ENCODE peak calls at places on chromosomes 3 and 15, in six cellular contexts. One of them, this sample, is unnamed.

GRCh38 chr15:78840661-78841060 is 29.4 kb upstream of the ADAMTS7 start:
- DNase-seq in right lobe of liver: no peak
- DNase-seq in AG04450: no peak
- DNase-seq in psoas muscle: no peak
- DNase-seq in colonic mucosa: no peak
- DNase-seq in fibroblast of the aortic adventitia: no peak
- DNase-seq in this sample: no peak

GRCh38 chr3:8371085-8371551 is 130.5 kb upstream of the LMCD1 start:
- DNase-seq in psoas muscle: no peak
- DNase-seq in AG04450: no peak
- DNase-seq in fibroblast of the aortic adventitia: peak
- DNase-seq in colonic mucosa: no peak
- DNase-seq in right lobe of liver: no peak
- DNase-seq in this sample: peak

GRCh38 chr15:53830707-53831386 is 71.4 kb upstream of the WDR72 start:
- DNase-seq in right lobe of liver: no peak
- DNase-seq in psoas muscle: no peak
- DNase-seq in colonic mucosa: peak
- DNase-seq in AG04450: no peak
- DNase-seq in fibroblast of the aortic adventitia: no peak
- DNase-seq in this sample: no peak

GRCh38 chr15:97425596-97425995 is 534.9 kb upstream of the ARRDC4 start:
- DNase-seq in right lobe of liver: no peak
- DNase-seq in AG04450: no peak
- DNase-seq in fibroblast of the aortic adventitia: no peak
- DNase-seq in colonic mucosa: no peak
- DNase-seq in psoas muscle: no peak
- DNase-seq in this sample: no peak

GRCh38 chr3:109355625-109356441 is 18.5 kb upstream of the DPPA4 start:
- DNase-seq in psoas muscle: no peak
- DNase-seq in fibroblast of the aortic adventitia: no peak
- DNase-seq in AG04450: no peak
- DNase-seq in right lobe of liver: peak
- DNase-seq in colonic mucosa: no peak
- DNase-seq in this sample: no peak

GRCh38 chr15:79311901-79312553 is 1.1 kb downstream of the TMED3 start:
- DNase-seq in psoas muscle: no peak
- DNase-seq in colonic mucosa: no peak
- DNase-seq in AG04450: no peak
- DNase-seq in right lobe of liver: no peak
- DNase-seq in fibroblast of the aortic adventitia: peak
- DNase-seq in this sample: no peak

GRCh38 chr3:134374791-134375541 is 719 bp upstream of the AMOTL2 start:
- DNase-seq in fibroblast of the aortic adventitia: no peak
- DNase-seq in colonic mucosa: peak
- DNase-seq in psoas muscle: peak
- DNase-seq in AG04450: no peak
- DNase-seq in right lobe of liver: peak
- DNase-seq in this sample: no peak

GRCh38 chr15:39792025-39792893 is 9.6 kb upstream of the FSIP1 start:
- DNase-seq in fibroblast of the aortic adventitia: no peak
- DNase-seq in right lobe of liver: no peak
- DNase-seq in psoas muscle: no peak
- DNase-seq in AG04450: no peak
- DNase-seq in colonic mucosa: no peak
- DNase-seq in this sample: no peak

GRCh38 chr3:168285506-168285905 is 189.8 kb upstream of the GOLIM4 start:
- DNase-seq in AG04450: no peak
- DNase-seq in fibroblast of the aortic adventitia: no peak
- DNase-seq in colonic mucosa: no peak
- DNase-seq in psoas muscle: no peak
- DNase-seq in right lobe of liver: no peak
- DNase-seq in this sample: no peak

GRCh38 chr3:90080988-90081387 is 973.6 kb downstream of the EPHA3 start:
- DNase-seq in fibroblast of the aortic adventitia: no peak
- DNase-seq in right lobe of liver: no peak
- DNase-seq in AG04450: no peak
- DNase-seq in psoas muscle: no peak
- DNase-seq in colonic mucosa: no peak
- DNase-seq in this sample: no peak

GRCh38 chr3:42710323-42711021 is 7.9 kb upstream of the HHATL start:
- DNase-seq in psoas muscle: peak
- DNase-seq in fibroblast of the aortic adventitia: no peak
- DNase-seq in right lobe of liver: no peak
- DNase-seq in colonic mucosa: no peak
- DNase-seq in AG04450: no peak
- DNase-seq in this sample: no peak

GRCh38 chr3:111809196-111809595 is 49.9 kb upstream of the PHLDB2 start:
- DNase-seq in psoas muscle: no peak
- DNase-seq in AG04450: no peak
- DNase-seq in colonic mucosa: no peak
- DNase-seq in right lobe of liver: no peak
- DNase-seq in fibroblast of the aortic adventitia: peak
- DNase-seq in this sample: peak

GRCh38 chr15:34014556-34014955 is 24.4 kb downstream of the AVEN start:
- DNase-seq in right lobe of liver: no peak
- DNase-seq in psoas muscle: no peak
- DNase-seq in fibroblast of the aortic adventitia: no peak
- DNase-seq in AG04450: no peak
- DNase-seq in colonic mucosa: no peak
- DNase-seq in this sample: peak

GRCh38 chr3:160928183-160928718 is 172.2 kb downstream of the PPM1L start:
- DNase-seq in psoas muscle: no peak
- DNase-seq in AG04450: no peak
- DNase-seq in fibroblast of the aortic adventitia: no peak
- DNase-seq in colonic mucosa: no peak
- DNase-seq in right lobe of liver: no peak
- DNase-seq in this sample: no peak

GRCh38 chr15:75460646-75461045 is 9.2 kb upstream of the SIN3A start:
- DNase-seq in colonic mucosa: peak
- DNase-seq in psoas muscle: no peak
- DNase-seq in fibroblast of the aortic adventitia: no peak
- DNase-seq in right lobe of liver: no peak
- DNase-seq in AG04450: no peak
- DNase-seq in this sample: no peak

GRCh38 chr3:102195198-102195948 is 239.4 kb upstream of the ZPLD1 start:
- DNase-seq in right lobe of liver: peak
- DNase-seq in colonic mucosa: peak
- DNase-seq in psoas muscle: no peak
- DNase-seq in AG04450: no peak
- DNase-seq in fibroblast of the aortic adventitia: no peak
- DNase-seq in this sample: no peak

GRCh38 chr15:89177633-89178306 is 43.6 kb downstream of the RLBP1 start:
- DNase-seq in right lobe of liver: no peak
- DNase-seq in fibroblast of the aortic adventitia: peak
- DNase-seq in psoas muscle: peak
- DNase-seq in colonic mucosa: peak
- DNase-seq in AG04450: peak
- DNase-seq in this sample: peak

GRCh38 chr3:50583897-50584296 is 14.6 kb downstream of the HEMK1 start:
- DNase-seq in AG04450: no peak
- DNase-seq in psoas muscle: peak
- DNase-seq in colonic mucosa: no peak
- DNase-seq in right lobe of liver: peak
- DNase-seq in fibroblast of the aortic adventitia: no peak
- DNase-seq in this sample: no peak

GRCh38 chr3:122146466-122146865 is 37.0 kb upstream of the CASR start:
- DNase-seq in colonic mucosa: no peak
- DNase-seq in right lobe of liver: no peak
- DNase-seq in AG04450: no peak
- DNase-seq in fibroblast of the aortic adventitia: no peak
- DNase-seq in psoas muscle: no peak
- DNase-seq in this sample: no peak

GRCh38 chr3:152258448-152259302 is 10.1 kb upstream of the MBNL1 start:
- DNase-seq in right lobe of liver: peak
- DNase-seq in colonic mucosa: no peak
- DNase-seq in AG04450: peak
- DNase-seq in fibroblast of the aortic adventitia: peak
- DNase-seq in psoas muscle: peak
- DNase-seq in this sample: peak

GRCh38 chr3:39808467-39809180 is 785 bp upstream of the MYRIP start:
- DNase-seq in colonic mucosa: peak
- DNase-seq in psoas muscle: no peak
- DNase-seq in AG04450: no peak
- DNase-seq in fibroblast of the aortic adventitia: peak
- DNase-seq in right lobe of liver: peak
- DNase-seq in this sample: peak

GRCh38 chr3:141227752-141228151 is 3.9 kb upstream of the PXYLP1 start:
- DNase-seq in psoas muscle: no peak
- DNase-seq in right lobe of liver: no peak
- DNase-seq in colonic mucosa: no peak
- DNase-seq in fibroblast of the aortic adventitia: peak
- DNase-seq in AG04450: peak
- DNase-seq in this sample: peak

GRCh38 chr15:78455749-78456148 is 17.7 kb downstream of the IREB2 start:
- DNase-seq in psoas muscle: peak
- DNase-seq in right lobe of liver: no peak
- DNase-seq in fibroblast of the aortic adventitia: no peak
- DNase-seq in colonic mucosa: no peak
- DNase-seq in AG04450: no peak
- DNase-seq in this sample: no peak

GRCh38 chr15:23877502-23878412 is 190.7 kb upstream of the NDN start:
- DNase-seq in psoas muscle: peak
- DNase-seq in colonic mucosa: peak
- DNase-seq in fibroblast of the aortic adventitia: no peak
- DNase-seq in right lobe of liver: peak
- DNase-seq in AG04450: no peak
- DNase-seq in this sample: peak

GRCh38 chr3:55523471-55523870 is 36.4 kb upstream of the WNT5A start:
- DNase-seq in fibroblast of the aortic adventitia: no peak
- DNase-seq in psoas muscle: no peak
- DNase-seq in AG04450: no peak
- DNase-seq in colonic mucosa: no peak
- DNase-seq in right lobe of liver: no peak
- DNase-seq in this sample: no peak

GRCh38 chr3:169911272-169911671 is at the start of gene SAMD7:
- DNase-seq in fibroblast of the aortic adventitia: no peak
- DNase-seq in right lobe of liver: no peak
- DNase-seq in AG04450: no peak
- DNase-seq in colonic mucosa: no peak
- DNase-seq in psoas muscle: no peak
- DNase-seq in this sample: no peak

DNA sequence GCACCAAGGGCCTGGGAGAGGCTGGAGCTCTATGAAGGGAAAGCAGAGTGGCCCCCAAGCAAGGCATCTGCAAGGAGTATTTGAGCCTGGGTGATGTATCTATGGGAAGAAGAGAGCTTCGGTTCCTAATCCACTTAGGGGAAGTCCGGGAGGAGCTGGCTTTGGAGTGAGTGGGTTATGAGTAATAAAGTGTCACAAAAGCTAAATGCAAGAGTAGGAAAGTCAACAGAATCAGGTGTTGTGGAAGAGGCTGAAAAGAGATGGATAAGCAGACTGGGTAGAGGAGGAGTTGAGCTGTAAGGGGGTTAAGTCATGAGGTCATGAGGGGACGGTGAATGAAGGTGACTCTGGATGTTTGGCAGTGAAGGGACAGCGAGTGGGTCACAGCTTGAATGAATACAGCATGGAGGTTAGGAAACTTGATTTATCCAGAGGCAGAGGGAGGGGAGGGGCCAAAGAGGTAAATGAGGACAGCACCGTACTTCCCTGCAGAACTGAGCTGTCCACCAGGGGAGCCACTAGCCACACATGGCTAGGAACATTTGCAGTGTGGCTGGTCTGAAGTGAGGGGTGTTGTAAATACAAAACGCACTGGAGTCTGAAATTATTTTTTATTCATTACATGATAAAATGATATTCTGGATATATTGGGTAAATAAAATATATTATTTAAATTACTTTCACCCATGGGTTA is 83.3 kb downstream of the ADCY5 start:
- DNase-seq in AG04450: no peak
- DNase-seq in psoas muscle: no peak
- DNase-seq in fibroblast of the aortic adventitia: no peak
- DNase-seq in colonic mucosa: no peak
- DNase-seq in right lobe of liver: no peak
- DNase-seq in this sample: peak
- TF ChIP-seq CTCF in AG04450: peak
- TF ChIP-seq CTCF in psoas muscle: peak
- TF ChIP-seq CTCF in fibroblast of the aortic adventitia: peak
- TF ChIP-seq CTCF in colonic mucosa: peak
- TF ChIP-seq CTCF in right lobe of liver: peak
- TF ChIP-seq CTCF in this sample: peak

GRCh38 chr3:119033393-119034255 is 1.0 kb downstream of the IGSF11 start:
- DNase-seq in right lobe of liver: no peak
- DNase-seq in colonic mucosa: no peak
- DNase-seq in fibroblast of the aortic adventitia: no peak
- DNase-seq in AG04450: no peak
- DNase-seq in psoas muscle: no peak
- DNase-seq in this sample: no peak
- TF ChIP-seq CTCF in right lobe of liver: no peak
- TF ChIP-seq CTCF in colonic mucosa: no peak
- TF ChIP-seq CTCF in fibroblast of the aortic adventitia: no peak
- TF ChIP-seq CTCF in AG04450: no peak
- TF ChIP-seq CTCF in psoas muscle: no peak
- TF ChIP-seq CTCF in this sample: no peak

DNA sequence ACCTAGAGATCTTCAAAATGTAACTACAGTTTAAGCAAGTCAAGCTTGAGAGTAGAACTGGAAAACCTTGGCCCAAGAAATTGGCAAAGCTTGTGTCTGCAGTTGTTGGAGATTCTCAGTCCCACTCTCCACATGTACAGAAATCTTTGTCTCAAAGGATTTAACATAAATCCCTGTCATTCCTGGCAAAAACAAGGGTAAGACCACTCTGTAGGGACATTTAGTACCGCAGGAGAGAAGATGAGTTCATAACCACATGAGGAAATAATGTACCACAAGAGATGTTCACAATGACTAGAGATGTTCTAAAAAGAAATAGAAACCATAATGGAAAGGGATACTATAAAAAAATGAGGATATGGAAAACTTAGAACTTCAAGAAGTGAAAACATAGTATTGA is 73.7 kb downstream of the RAB7A start:
- DNase-seq in colonic mucosa: no peak
- DNase-seq in AG04450: no peak
- DNase-seq in psoas muscle: no peak
- DNase-seq in right lobe of liver: no peak
- DNase-seq in fibroblast of the aortic adventitia: no peak
- DNase-seq in this sample: no peak
- TF ChIP-seq CTCF in colonic mucosa: no peak
- TF ChIP-seq CTCF in AG04450: no peak
- TF ChIP-seq CTCF in psoas muscle: no peak
- TF ChIP-seq CTCF in right lobe of liver: no peak
- TF ChIP-seq CTCF in fibroblast of the aortic adventitia: no peak
- TF ChIP-seq CTCF in this sample: no peak

GRCh38 chr3:71207632-71208031 is 375.9 kb downstream of the FOXP1 start:
- DNase-seq in psoas muscle: no peak
- DNase-seq in AG04450: no peak
- DNase-seq in right lobe of liver: peak
- DNase-seq in colonic mucosa: no peak
- DNase-seq in fibroblast of the aortic adventitia: no peak
- DNase-seq in this sample: no peak

GRCh38 chr3:71211083-71211482 is 372.4 kb downstream of the FOXP1 start:
- DNase-seq in fibroblast of the aortic adventitia: no peak
- DNase-seq in psoas muscle: no peak
- DNase-seq in colonic mucosa: no peak
- DNase-seq in AG04450: no peak
- DNase-seq in right lobe of liver: no peak
- DNase-seq in this sample: no peak

GRCh38 chr3:71208273-71209095 is 375.0 kb downstream of the FOXP1 start:
- DNase-seq in fibroblast of the aortic adventitia: peak
- DNase-seq in AG04450: no peak
- DNase-seq in right lobe of liver: no peak
- DNase-seq in psoas muscle: no peak
- DNase-seq in colonic mucosa: peak
- DNase-seq in this sample: peak

GRCh38 chr3:71206821-71207220 is 376.7 kb downstream of the FOXP1 start:
- DNase-seq in right lobe of liver: no peak
- DNase-seq in fibroblast of the aortic adventitia: no peak
- DNase-seq in AG04450: no peak
- DNase-seq in psoas muscle: no peak
- DNase-seq in colonic mucosa: no peak
- DNase-seq in this sample: no peak

GRCh38 chr3:71210257-71211002 is 373.1 kb downstream of the FOXP1 start:
- DNase-seq in right lobe of liver: peak
- DNase-seq in colonic mucosa: no peak
- DNase-seq in fibroblast of the aortic adventitia: peak
- DNase-seq in AG04450: no peak
- DNase-seq in psoas muscle: no peak
- DNase-seq in this sample: peak
- TF ChIP-seq CTCF in right lobe of liver: no peak
- TF ChIP-seq CTCF in colonic mucosa: no peak
- TF ChIP-seq CTCF in fibroblast of the aortic adventitia: peak
- TF ChIP-seq CTCF in AG04450: peak
- TF ChIP-seq CTCF in psoas muscle: no peak
- TF ChIP-seq CTCF in this sample: peak